ENCODE peak calls at places on chromosomes 13 and 19, in five cellular contexts. K, I, H, J and X are unnamed samples.

GRCh38 chr13:93496985-93497673 is 270.5 kb downstream of the GPC6 start:
- DNase-seq in K (no peak), I (no peak), H (no peak), J (peak), X (no peak)

GRCh38 chr19:1789282-1790020 is 22.6 kb downstream of the ATP8B3 start:
- DNase-seq in K (no peak), I (no peak), H (no peak), J (no peak), X (no peak)

GRCh38 chr19:37226248-37226647 is 8.2 kb downstream of the ZNF383 start:
- DNase-seq in K (no peak), I (no peak), H (no peak), J (no peak), X (no peak)

GRCh38 chr13:88628882-88629281 is 957.7 kb downstream of the SLITRK5 start:
- DNase-seq in K (no peak), I (no peak), H (no peak), J (no peak), X (no peak)

GRCh38 chr13:67652887-67653286 is 422.8 kb upstream of the PCDH9 start:
- DNase-seq in K (no peak), I (no peak), H (no peak), J (no peak), X (no peak)

GRCh38 chr13:100108913-100109507 is 20.1 kb downstream of the PCCA start:
- DNase-seq in K (no peak), I (no peak), H (no peak), J (no peak), X (no peak)

GRCh38 chr19:3668331-3669133 is 31.7 kb downstream of the PIP5K1C start:
- DNase-seq in K (no peak), I (no peak), H (no peak), J (no peak), X (no peak)

GRCh38 chr13:27035892-27036235 is 135.7 kb downstream of the USP12 start:
- DNase-seq in K (no peak), I (no peak), H (no peak), J (no peak), X (no peak)

GRCh38 chr13:38951525-38952313 is 38.9 kb downstream of the STOML3 start:
- DNase-seq in K (no peak), I (peak), H (no peak), J (no peak), X (no peak)

GRCh38 chr19:14003279-14004051 is 2.7 kb downstream of the RFX1 start:
- DNase-seq in K (peak), I (no peak), H (no peak), J (no peak), X (no peak)